ENCODE peak calls at places on chromosome X, in five cellular contexts. D is suprapubic skin, V is ovary, F is upper lobe of left lung, K is stomach. L is an unnamed sample.
A peak's percentile ranks its signal among the peaks of the same experiment; 100 is the strongest.

GRCh38 chrX:69232945-69233344 is 67.7 kb upstream of the PJA1 start:
- DNase-seq in F (peak; percentile 11), K (no peak), D (no peak), V (no peak), L (no peak)

GRCh38 chrX:69285401-69285871 is 120.2 kb upstream of the PJA1 start:
- DNase-seq in K (no peak), D (no peak), F (no peak), V (peak; percentile 81), L (no peak)

GRCh38 chrX:138775501-138775900 is 64.0 kb upstream of the FGF13 start:
- DNase-seq in V (no peak), F (no peak), K (no peak), D (no peak), L (no peak)

GRCh38 chrX:111492085-111492484 is 19.4 kb upstream of the SERTM2 start:
- DNase-seq in V (no peak), K (no peak), D (no peak), F (no peak), L (no peak)

GRCh38 chrX:69079278-69079677 is 86.0 kb downstream of the PJA1 start:
- DNase-seq in K (no peak), V (no peak), D (no peak), F (no peak), L (no peak)

GRCh38 chrX:44400588-44400987 is 57.1 kb upstream of the EFHC2 start:
- DNase-seq in F (no peak), K (no peak), D (no peak), V (no peak), L (no peak)

GRCh38 chrX:7147978-7148824 is at the start of gene PUDP:
- DNase-seq in F (peak; percentile 94), V (peak; percentile 95), K (peak; percentile 95), D (peak; percentile 79), L (no peak)

GRCh38 chrX:3326721-3327120 is 19.7 kb downstream of the MXRA5 start:
- DNase-seq in K (no peak), F (no peak), V (no peak), D (no peak), L (no peak)

GRCh38 chrX:15418041-15418706 is 34.0 kb upstream of the VEGFD start:
- DNase-seq in V (no peak), F (no peak), K (no peak), D (no peak), L (no peak)

GRCh38 chrX:18994713-18995112 is 10.8 kb upstream of the PHKA2 start:
- DNase-seq in K (no peak), D (no peak), V (no peak), F (no peak), L (no peak)

GRCh38 chrX:150163181-150163930 is 199.8 kb upstream of the MAMLD1 start:
- DNase-seq in D (no peak), K (no peak), F (no peak), V (no peak), L (peak; percentile 74)

GRCh38 chrX:130915302-130915701 is 12.3 kb upstream of the ENOX2 start:
- DNase-seq in V (no peak), D (no peak), K (no peak), F (no peak), L (no peak)

GRCh38 chrX:29040160-29040559 is 452.9 kb downstream of the IL1RAPL1 start:
- DNase-seq in F (no peak), V (no peak), D (no peak), K (no peak), L (no peak)

GRCh38 chrX:140467211-140467610 is 37.7 kb downstream of the SOX3 start:
- DNase-seq in K (no peak), F (no peak), V (no peak), D (no peak), L (no peak)

GRCh38 chrX:2696698-2697215 is 5.7 kb downstream of the CD99 start:
- DNase-seq in D (no peak), F (no peak), K (no peak), V (no peak), L (no peak)

GRCh38 chrX:95536111-95536510 is 1148.5 kb upstream of the DIAPH2 start:
- DNase-seq in F (no peak), V (no peak), D (no peak), K (no peak), L (no peak)

GRCh38 chrX:150363561-150364346 is 637 bp downstream of the MAMLD1 start:
- DNase-seq in K (no peak), V (no peak), D (no peak), F (no peak), L (no peak)

GRCh38 chrX:96480081-96480480 is 204.6 kb upstream of the DIAPH2 start:
- DNase-seq in V (no peak), K (no peak), D (no peak), F (no peak), L (no peak)

GRCh38 chrX:15653961-15654360 is 10.6 kb downstream of the CLTRN start:
- DNase-seq in F (no peak), V (no peak), K (no peak), D (no peak), L (no peak)

GRCh38 chrX:56729152-56729557 is at the start of gene NBDY:
- DNase-seq in D (no peak), K (peak; percentile 33), V (peak; percentile 48), F (peak; percentile 38), L (no peak)

GRCh38 chrX:48918303-48918643 is 551 bp downstream of the PIM2 start:
- DNase-seq in F (no peak), K (no peak), V (no peak), D (no peak), L (no peak)

GRCh38 chrX:48919947-48920712 is 1.3 kb upstream of the PIM2 start:
- DNase-seq in V (no peak), F (no peak), K (no peak), D (no peak), L (no peak)

GRCh38 chrX:48917139-48917980 is 1.5 kb downstream of the PIM2 start:
- DNase-seq in D (peak; percentile 91), K (peak; percentile 92), V (peak; percentile 90), F (peak; percentile 93), L (peak; percentile 95)

GRCh38 chrX:48919360-48919821 is 567 bp upstream of the PIM2 start:
- DNase-seq in V (no peak), K (no peak), D (no peak), F (peak; percentile 54), L (peak; percentile 92)

DNA sequence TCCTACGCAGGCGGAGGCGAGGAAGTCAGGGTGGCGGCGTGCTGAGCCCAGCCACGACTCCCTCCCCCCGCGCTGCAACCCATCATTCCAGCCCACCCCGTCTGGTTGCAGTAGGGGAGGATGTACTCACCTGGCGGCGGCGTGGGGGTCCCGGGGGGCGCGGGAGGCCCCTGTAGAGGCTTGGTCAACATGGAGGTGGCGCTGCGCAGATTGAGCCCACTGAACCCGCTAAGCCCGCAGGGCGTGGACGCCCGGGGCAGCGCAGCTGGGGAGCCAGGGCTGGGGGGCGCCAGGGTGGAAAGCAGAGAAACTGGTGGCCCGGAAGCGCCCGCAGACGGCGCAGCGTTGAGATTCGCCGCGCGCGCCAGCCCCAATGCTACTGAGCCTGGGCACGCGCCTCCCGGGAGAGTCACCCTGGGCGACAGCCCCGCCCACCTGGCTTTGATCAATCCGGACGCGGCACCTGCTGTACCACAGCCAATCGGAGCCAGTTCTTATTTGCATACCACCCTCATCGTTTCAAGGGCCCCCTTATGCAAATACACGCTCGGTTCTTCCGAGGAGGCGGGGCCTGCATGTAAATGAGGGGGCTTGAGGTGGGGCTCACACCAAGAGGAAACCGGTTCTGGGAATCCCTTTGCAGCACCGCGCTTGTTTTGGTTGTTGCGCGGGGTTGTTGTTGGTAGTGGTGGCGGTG is at the start of gene PIM2:
- DNase-seq in K (peak; percentile 94), D (peak; percentile 92), F (peak; percentile 93), V (peak; percentile 86), L (peak; percentile 94)
- TF ChIP-seq POLR2A in K (no peak), D (peak; percentile 89), F (no peak), V (peak; percentile 77), L (peak; percentile 49)

GRCh38 chrX:132757066-132757623 is 201.3 kb downstream of the HS6ST2 start:
- DNase-seq in K (no peak), D (no peak), V (no peak), F (no peak), L (no peak)
- TF ChIP-seq EP300 in K (no peak), D (no peak), V (no peak), F (no peak), L (no peak)

GRCh38 chrX:40074959-40075332 is 22.8 kb downstream of the BCOR start:
- DNase-seq in K (no peak), D (no peak), F (no peak), V (no peak), L (no peak)
- H3K36me3 ChIP-seq in K (peaks cover 50% of the 10 kb centered on the region), D (peaks cover 46% of the 10 kb centered on the region), F (peaks cover 20% of the 10 kb centered on the region), V (no peaks in the 10 kb centered on the region), L (peaks cover 55% of the 10 kb centered on the region)

DNA sequence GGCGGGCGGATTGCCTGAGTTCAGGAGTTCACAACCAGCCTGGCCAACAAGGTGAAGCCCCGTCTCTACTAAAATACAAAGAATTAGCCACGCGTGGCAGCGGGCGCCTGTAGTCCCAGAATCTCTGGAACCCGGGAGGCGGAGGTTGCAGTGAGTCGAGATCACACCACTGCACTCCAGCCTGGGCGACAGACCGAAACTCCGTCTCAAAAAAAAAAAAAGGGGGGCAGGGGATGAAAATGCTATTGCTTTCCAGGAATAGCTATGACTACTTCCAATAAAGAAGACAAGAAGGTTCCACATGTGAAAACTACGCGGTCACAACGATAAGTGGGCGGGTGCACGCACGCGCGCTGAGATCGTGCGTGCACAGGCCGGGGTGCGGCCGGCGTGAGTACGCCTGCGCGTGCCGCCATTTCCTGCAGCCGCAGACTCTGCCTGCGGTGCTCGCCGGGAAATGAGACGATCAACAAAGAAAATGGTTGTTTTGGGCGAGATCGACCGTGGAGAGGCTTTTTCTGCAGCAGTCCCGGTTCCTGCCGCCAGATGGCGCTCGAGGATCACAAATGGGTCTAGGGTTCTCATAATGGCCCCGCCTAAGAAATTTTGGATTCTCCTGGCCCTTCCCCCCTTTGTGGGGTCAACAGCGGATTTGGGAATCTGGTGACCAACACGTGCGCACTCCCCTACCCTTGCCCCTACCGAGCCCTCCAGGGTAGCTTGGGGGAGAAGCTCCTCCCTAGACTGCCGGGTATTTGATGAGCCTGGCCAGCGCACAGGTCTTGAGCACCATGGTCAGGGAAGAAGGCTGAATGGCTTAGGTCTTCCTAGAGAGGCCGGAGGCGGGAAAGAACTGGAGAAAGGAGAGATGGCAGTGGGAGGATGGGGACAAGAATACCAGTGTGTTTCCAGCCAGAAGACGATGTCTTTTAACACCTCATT is 35.1 kb downstream of the PNMA5 start:
- DNase-seq in V (peak; percentile 95), F (peak; percentile 85), K (peak; percentile 87), D (peak; percentile 84), L (peak; percentile 95)
- TF ChIP-seq POLR2A in V (no peak), F (no peak), K (no peak), D (no peak), L (no peak)

DNA sequence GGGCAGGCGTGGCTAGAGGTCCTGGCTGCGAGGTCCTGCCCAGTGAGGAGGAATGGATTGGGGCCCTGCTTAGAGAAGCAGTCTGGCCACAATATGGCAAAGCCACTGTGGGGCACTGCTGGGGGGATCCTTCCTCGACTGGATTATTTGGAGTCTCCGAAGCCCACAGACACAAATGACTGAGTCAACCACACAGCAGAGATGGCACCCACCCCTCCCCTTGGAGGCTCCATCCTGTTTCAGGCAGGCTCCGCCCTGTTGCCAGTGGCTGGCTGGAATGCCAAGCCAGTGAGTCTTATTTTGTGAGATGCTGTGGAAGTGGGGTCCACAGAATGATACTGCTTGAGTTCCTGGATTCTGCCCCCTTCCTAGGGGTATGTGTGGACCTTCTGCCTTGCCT is 363.9 kb downstream of the PPP1R2C start:
- DNase-seq in F (no peak), K (no peak), D (no peak), V (no peak), L (no peak)
- TF ChIP-seq EP300 in F (no peak), K (no peak), D (no peak), V (no peak), L (no peak)

L was measured in esophagus muscularis mucosa.